ENCODE peak calls at places on chromosome 4, in eight cellular contexts. F is BJ, Q is lung, Z is mammary epithelial cell, H is upper lobe of right lung, J is kidney, T is esophagus squamous epithelium, N is tibial artery. E is an unnamed sample. For H3K36me3, the result is how much of the 10 kb centered on the place peaks cover.

GRCh38 chr4:24974252-24974580 is 56.5 kb downstream of the LGI2 start:
- DNase-seq in Q (no peak), Z (no peak), T (no peak), N (no peak), H (no peak), J (no peak), F (no peak), E (no peak)

GRCh38 chr4:17232575-17233253 is 279.2 kb downstream of the QDPR start:
- DNase-seq in T (no peak), N (peak), Q (no peak), F (peak), J (no peak), H (no peak), Z (no peak), E (no peak)

GRCh38 chr4:26647523-26648224 is 63.8 kb downstream of the TBC1D19 start:
- DNase-seq in Q (no peak), Z (no peak), N (no peak), J (no peak), F (no peak), T (no peak), H (no peak), E (no peak)

GRCh38 chr4:183599284-183599683 is 59.7 kb downstream of the RWDD4 start:
- DNase-seq in N (no peak), Q (no peak), T (no peak), F (no peak), Z (no peak), J (no peak), H (no peak), E (no peak)

GRCh38 chr4:128241981-128242380 is 45.6 kb downstream of the PGRMC2 start:
- DNase-seq in Q (no peak), J (no peak), Z (no peak), T (no peak), N (no peak), F (no peak), H (no peak), E (no peak)

GRCh38 chr4:110109455-110109854 is 89.0 kb downstream of the ELOVL6 start:
- DNase-seq in N (no peak), J (no peak), F (no peak), H (no peak), Z (no peak), Q (no peak), T (no peak), E (no peak)

GRCh38 chr4:27248829-27249228 is 388.2 kb downstream of the STIM2 start:
- DNase-seq in T (no peak), F (peak), H (no peak), Z (no peak), J (no peak), N (no peak), Q (no peak), E (no peak)

GRCh38 chr4:28555851-28556250 is 1695.2 kb downstream of the STIM2 start:
- DNase-seq in F (no peak), N (no peak), Z (no peak), J (no peak), T (no peak), Q (no peak), H (no peak), E (no peak)

GRCh38 chr4:90025248-90025647 is 101.9 kb upstream of the CCSER1 start:
- DNase-seq in T (no peak), F (no peak), N (no peak), Q (no peak), H (no peak), J (no peak), Z (peak), E (no peak)

GRCh38 chr4:141643557-141643956 is 7.2 kb downstream of the IL15 start:
- DNase-seq in Q (no peak), F (no peak), Z (peak), J (no peak), H (no peak), N (no peak), T (no peak), E (no peak)

GRCh38 chr4:145195167-145195952 is 15.0 kb upstream of the OTUD4 start:
- DNase-seq in Q (no peak), F (no peak), N (no peak), T (no peak), J (no peak), Z (peak), H (no peak), E (no peak)

GRCh38 chr4:110618091-110619000 is 4.5 kb downstream of the PITX2 start:
- DNase-seq in F (no peak), Q (no peak), N (no peak), T (no peak), J (peak), H (no peak), Z (no peak), E (peak)

GRCh38 chr4:71570492-71570891 is 213.4 kb downstream of the GC start:
- DNase-seq in J (no peak), Q (no peak), Z (no peak), N (no peak), F (no peak), H (no peak), T (no peak), E (no peak)

GRCh38 chr4:25569726-25570125 is 85.9 kb upstream of the SLC34A2 start:
- DNase-seq in J (no peak), Q (no peak), T (no peak), H (no peak), F (no peak), N (no peak), Z (no peak), E (no peak)

GRCh38 chr4:41949531-41949930 is 14.3 kb downstream of the TMEM33 start:
- DNase-seq in J (no peak), N (no peak), F (no peak), T (no peak), Z (no peak), H (no peak), Q (no peak), E (no peak)

GRCh38 chr4:89284828-89285227 is 22.8 kb downstream of the GPRIN3 start:
- DNase-seq in Z (no peak), F (no peak), N (no peak), H (no peak), J (no peak), T (no peak), Q (no peak), E (no peak)

GRCh38 chr4:183098080-183098722 is 856 bp upstream of the WWC2 start:
- DNase-seq in H (peak), J (peak), Q (peak), F (no peak), Z (no peak), N (peak), T (no peak), E (peak)

DNA sequence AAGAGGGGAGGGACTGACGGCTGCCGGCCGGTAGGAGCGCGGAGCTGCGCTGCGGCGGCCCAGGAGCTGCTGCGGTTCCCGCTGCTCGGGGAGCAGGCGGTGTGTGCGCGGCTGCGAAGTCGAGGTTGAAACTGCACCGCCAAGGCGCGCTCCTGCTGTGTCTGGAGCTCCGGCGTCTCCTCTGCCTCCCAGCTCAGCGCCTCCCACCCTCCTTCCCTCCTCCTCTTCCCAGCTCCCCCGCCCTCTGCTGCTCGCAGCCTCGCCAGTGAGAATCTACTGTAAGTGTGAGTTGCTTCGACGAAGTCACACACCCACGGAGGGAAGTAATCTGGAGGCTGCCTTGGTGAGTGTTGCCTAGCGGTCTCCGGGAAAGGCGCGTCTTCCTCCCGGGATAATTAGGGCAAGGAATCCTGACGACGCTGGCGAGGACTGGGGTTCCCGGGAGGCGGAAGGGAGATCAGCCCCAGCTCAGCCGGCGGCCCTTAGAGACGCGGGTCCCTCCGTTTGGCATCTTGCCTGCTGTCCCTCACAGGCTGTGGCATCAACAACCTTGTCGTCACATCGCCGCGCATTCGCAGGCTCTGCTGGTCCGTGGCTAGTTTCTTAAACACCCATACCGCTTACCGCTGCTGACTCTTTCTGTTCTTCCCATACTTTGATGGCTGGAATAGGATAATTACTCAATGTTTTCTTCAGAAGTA is at the start of gene EPHA5:
- DNase-seq in T (no peak), J (peak), Z (peak), N (peak), F (no peak), H (peak), Q (peak), E (peak)
- TF ChIP-seq CTCF in T (no peak), J (no peak), Z (peak), N (no peak), F (peak), H (no peak), Q (no peak), E (no peak)

GRCh38 chr4:7663075-7663541 is 228.4 kb upstream of the PSAPL1 start:
- DNase-seq in Z (no peak), H (no peak), T (no peak), Q (no peak), F (no peak), N (no peak), J (no peak), E (no peak)
- H3K4me3 ChIP-seq in Z (no peak), H (no peak), T (no peak), Q (no peak), F (no peak), N (no peak), J (no peak), E (no peak)

GRCh38 chr4:2827874-2828751 is 15.5 kb upstream of the ADD1 start:
- DNase-seq in N (no peak), J (peak), F (no peak), Z (no peak), Q (no peak), T (no peak), H (peak), E (peak)

GRCh38 chr4:2825740-2826139 is 17.9 kb upstream of the ADD1 start:
- DNase-seq in T (no peak), H (no peak), F (no peak), J (peak), Q (no peak), Z (no peak), N (peak), E (peak)

GRCh38 chr4:2825184-2825506 is 18.5 kb upstream of the ADD1 start:
- DNase-seq in F (no peak), J (no peak), H (no peak), T (no peak), Z (no peak), N (peak), Q (no peak), E (no peak)

GRCh38 chr4:2828758-2829181 is 14.9 kb upstream of the ADD1 start:
- DNase-seq in T (no peak), H (no peak), J (peak), Q (no peak), Z (no peak), N (no peak), F (no peak), E (no peak)

DNA sequence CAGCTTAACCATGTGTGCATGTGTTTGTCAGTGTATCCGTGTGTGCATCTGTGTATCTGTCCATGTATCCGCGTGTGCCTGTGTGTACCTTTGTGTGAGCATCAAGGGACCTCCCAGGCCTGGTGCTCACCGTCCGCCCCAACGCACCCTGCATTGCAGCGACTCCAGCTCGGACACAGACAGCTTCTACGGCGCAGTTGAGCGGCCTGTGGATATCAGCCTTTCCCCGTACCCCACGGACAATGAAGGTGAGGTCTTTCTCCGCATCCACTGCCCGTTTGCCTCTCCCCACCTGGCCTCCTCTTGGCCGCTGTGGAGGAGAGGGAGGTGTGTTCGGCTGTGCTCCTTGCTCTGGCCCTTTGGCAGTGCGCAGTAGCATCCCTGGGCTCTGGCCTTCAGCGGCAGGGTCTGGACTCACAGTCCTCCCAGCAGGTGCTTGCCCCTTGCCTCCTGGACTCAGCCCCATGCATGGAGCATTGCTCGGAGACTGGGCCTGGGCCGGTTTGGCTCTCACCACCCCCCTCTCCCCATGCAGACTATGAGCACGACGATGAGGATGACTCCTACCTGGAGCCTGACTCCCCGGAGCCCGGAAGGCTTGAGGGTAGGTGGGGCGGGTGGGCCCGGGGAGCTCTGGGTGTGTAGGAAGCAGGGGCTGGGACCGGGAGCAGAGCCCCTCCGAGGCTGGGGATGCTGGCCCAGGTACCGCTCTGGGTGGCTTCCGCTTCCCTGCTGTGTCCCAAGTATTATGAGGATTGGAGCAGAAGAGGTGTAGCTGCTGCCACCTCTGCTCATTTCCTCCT is 16.4 kb upstream of the ADD1 start:
- DNase-seq in H (no peak), F (no peak), T (no peak), N (no peak), Z (no peak), J (peak), Q (no peak), E (peak)
- H3K36me3 ChIP-seq in H (half or more), F (half or more), T (half or more), N (half or more), Z (under half), J (under half), Q (half or more), E (under half)

GRCh38 chr4:162865102-162865501 is 301.6 kb downstream of the NAF1 start:
- DNase-seq in Q (no peak), F (no peak), T (no peak), H (no peak), Z (no peak), N (no peak), J (no peak), E (no peak)
- TF ChIP-seq CTCF in Q (no peak), F (no peak), T (no peak), H (no peak), Z (no peak), N (no peak), J (no peak), E (no peak)

GRCh38 chr4:38519671-38520070 is 144.3 kb upstream of the KLF3 start:
- DNase-seq in Q (no peak), J (no peak), F (no peak), T (no peak), N (no peak), H (no peak), Z (no peak), E (no peak)

GRCh38 chr4:38523054-38523453 is 140.9 kb upstream of the KLF3 start:
- DNase-seq in H (no peak), J (no peak), T (no peak), Z (no peak), F (no peak), Q (no peak), N (no peak), E (no peak)

GRCh38 chr4:38526412-38526811 is 137.6 kb upstream of the KLF3 start:
- DNase-seq in H (no peak), J (no peak), F (no peak), Z (no peak), Q (no peak), T (no peak), N (no peak), E (no peak)

GRCh38 chr4:38529189-38530115 is 134.5 kb upstream of the KLF3 start:
- DNase-seq in J (peak), H (peak), Z (no peak), T (peak), F (no peak), N (no peak), Q (peak), E (no peak)

DNA sequence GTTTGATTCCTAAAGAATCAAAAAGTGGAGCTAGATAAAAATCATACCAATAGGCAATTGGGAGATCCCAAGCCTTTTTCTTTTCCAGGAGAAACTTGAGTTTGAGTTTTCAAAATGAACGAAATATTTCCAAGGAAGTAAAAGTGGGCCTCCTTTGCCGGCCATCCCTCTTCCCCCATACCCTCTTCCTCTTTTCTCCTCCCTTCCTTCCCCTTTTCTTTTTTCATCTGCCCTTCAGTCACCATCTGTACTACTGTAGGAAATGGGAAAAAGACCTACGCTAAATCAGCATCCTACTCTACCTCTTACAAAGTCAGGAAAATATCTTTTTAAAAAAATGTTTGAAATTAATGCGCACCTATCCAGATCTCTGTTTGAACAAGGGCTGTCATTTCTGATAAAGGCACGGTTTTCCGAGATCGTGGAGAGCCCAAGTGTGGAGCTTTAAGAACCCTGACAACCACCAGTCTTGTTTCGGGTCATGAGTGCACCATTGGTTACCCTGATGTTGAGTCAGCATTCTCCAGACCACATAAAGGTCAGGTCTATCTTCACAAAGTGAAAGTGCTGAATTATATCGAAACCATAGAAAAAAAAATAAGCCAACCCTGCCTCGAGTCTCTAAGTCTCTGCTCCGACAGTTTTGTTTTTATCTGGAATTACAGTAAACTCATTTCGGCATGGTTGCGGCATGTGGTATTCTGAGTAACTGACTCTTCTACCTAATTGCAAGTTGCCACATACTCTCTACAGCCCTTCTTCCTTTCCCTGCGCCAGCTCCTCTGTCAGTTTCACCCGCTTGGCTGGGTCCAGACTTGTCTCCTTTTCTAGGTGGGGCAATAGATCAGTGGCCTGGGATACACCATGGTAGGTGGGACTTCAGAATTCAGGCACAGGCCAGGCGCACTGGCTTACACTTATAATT is 140.2 kb upstream of the KLF3 start:
- DNase-seq in Q (no peak), J (no peak), N (no peak), T (no peak), Z (peak), F (no peak), H (no peak), E (no peak)
- H3K4me3 ChIP-seq in Q (no peak), J (no peak), N (no peak), T (peak), Z (no peak), F (no peak), H (no peak), E (no peak)

DNA sequence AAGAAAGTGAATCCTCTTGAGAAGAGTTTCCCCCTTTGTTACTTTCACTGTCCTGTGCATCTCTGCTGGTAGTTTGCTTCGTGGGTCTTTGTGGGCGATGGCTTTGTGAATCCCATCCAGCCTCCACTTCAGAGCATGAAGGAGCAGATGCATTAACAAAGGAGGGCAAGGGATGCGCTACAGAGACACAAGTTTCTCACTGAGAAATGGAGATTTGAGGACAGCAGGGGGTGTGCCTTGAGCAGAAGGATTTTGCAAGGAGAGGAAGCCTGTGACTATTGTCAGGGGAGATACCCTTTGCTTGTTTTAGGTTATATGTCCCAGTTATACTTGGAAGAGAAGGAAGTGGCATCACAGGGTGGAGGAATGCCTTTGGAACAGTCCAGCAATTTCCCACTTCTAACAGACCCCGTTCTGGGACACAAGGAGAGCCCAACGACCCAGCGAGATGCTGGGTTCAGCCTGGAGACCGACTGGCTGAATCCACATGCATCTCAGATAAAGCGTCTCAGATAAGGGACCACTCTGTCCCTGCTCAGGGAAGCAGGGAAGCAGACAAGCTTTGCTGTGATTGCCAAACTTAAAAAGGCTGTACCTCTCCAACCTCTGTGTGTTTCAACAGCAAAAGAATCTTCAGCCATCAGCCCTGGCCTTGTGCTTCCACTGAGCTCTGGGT is 314.6 kb upstream of the GATB start:
- DNase-seq in N (no peak), Z (no peak), F (no peak), T (no peak), H (no peak), Q (no peak), J (no peak), E (no peak)
- H3K36me3 ChIP-seq in N (under half), Z (under half), F (under half), T (under half), H (under half), Q (under half), J (under half), E (under half)

GRCh38 chr4:108129226-108129625 is 39.5 kb downstream of the LEF1 start:
- DNase-seq in Q (no peak), Z (no peak), J (no peak), F (no peak), H (no peak), N (no peak), T (no peak), E (no peak)

GRCh38 chr4:108135549-108136209 is 33.1 kb downstream of the LEF1 start:
- DNase-seq in Q (no peak), F (no peak), H (no peak), Z (peak), N (no peak), T (no peak), J (no peak), E (no peak)

GRCh38 chr4:108126806-108127205 is 41.9 kb downstream of the LEF1 start:
- DNase-seq in H (no peak), Z (no peak), N (no peak), Q (no peak), F (no peak), T (no peak), J (no peak), E (no peak)

DNA sequence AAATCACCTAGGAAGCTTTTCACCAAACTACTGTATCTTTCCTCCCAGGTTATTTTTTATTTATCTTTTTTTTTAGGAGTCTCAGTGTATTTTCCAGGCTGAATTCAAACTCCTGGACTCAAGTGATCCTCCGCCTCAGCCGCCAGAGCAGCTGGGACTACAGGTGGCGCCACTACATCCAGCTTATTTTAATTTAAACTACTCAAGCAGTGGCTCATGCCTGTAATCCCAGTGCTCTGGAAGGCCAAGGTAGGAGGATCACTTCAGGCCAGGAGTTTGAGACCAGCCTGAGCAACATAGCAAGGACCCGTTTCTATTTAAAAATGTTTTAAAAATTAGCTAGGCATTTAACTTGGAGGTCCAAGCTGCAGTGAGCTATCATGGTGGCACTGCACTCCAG is 37.8 kb downstream of the LEF1 start:
- DNase-seq in N (no peak), F (no peak), Z (no peak), H (no peak), Q (no peak), J (no peak), T (no peak), E (no peak)
- TF ChIP-seq CTCF in N (no peak), F (no peak), Z (no peak), H (no peak), Q (no peak), J (no peak), T (no peak), E (no peak)